ENCODE peak calls at places on chromosomes 13 and 19, in six cellular contexts. Q, F, K, Y, L and G are unnamed samples.

GRCh38 chr13:73440296-73440895 is 381.6 kb downstream of the KLF5 start:
- DNase-seq in Q (no peak), F (no peak), K (no peak), Y (no peak), L (no peak), G (no peak)

GRCh38 chr13:46602531-46602930 is 49.6 kb downstream of the LRCH1 start:
- DNase-seq in Q (no peak), F (no peak), K (no peak), Y (no peak), L (no peak), G (no peak)

GRCh38 chr19:35355851-35356460 is 2.3 kb upstream of the FFAR3 start:
- DNase-seq in Q (no peak), F (no peak), K (no peak), Y (no peak), L (no peak), G (no peak)

GRCh38 chr13:110492299-110493160 is 69.0 kb downstream of the RAB20 start:
- DNase-seq in Q (no peak), F (no peak), K (no peak), Y (no peak), L (no peak), G (no peak)

GRCh38 chr13:94195715-94196114 is 283.8 kb downstream of the DCT start:
- DNase-seq in Q (peak; percentile 85), F (peak; percentile 22), K (no peak), Y (no peak), L (no peak), G (no peak)

GRCh38 chr19:11236324-11237301 is 2.8 kb upstream of the ANGPTL8 start:
- DNase-seq in Q (no peak), F (no peak), K (no peak), Y (no peak), L (no peak), G (no peak)

GRCh38 chr13:112510002-112510780 is 77.8 kb downstream of the TUBGCP3 start:
- DNase-seq in Q (peak; percentile 52), F (peak; percentile 69), K (peak; percentile 40), Y (no peak), L (peak; percentile 56), G (no peak)

GRCh38 chr19:49210901-49211451 is 53.4 kb downstream of the TRPM4 start:
- DNase-seq in Q (no peak), F (no peak), K (no peak), Y (no peak), L (no peak), G (no peak)

GRCh38 chr19:711224-711623 is 2.5 kb downstream of the PALM start:
- DNase-seq in Q (no peak), F (no peak), K (no peak), Y (no peak), L (no peak), G (no peak)

GRCh38 chr13:74461011-74461410 is 326.8 kb upstream of the KLF12 start:
- DNase-seq in Q (no peak), F (no peak), K (no peak), Y (no peak), L (no peak), G (no peak)

GRCh38 chr13:70424428-70424827 is 316.2 kb upstream of the KLHL1 start:
- DNase-seq in Q (no peak), F (no peak), K (peak; percentile 38), Y (no peak), L (peak; percentile 41), G (no peak)

GRCh38 chr13:92806215-92806614 is 420.4 kb upstream of the GPC6 start:
- DNase-seq in Q (peak; percentile 67), F (peak; percentile 17), K (no peak), Y (no peak), L (no peak), G (peak; percentile 77)